ENCODE peak calls at places on chromosomes 2 and 18, in eight cellular contexts. R is HT1080; L is lower lobe of right lung; P is testis; G is GM23248; B is stimulated activated CD4-positive, alpha-beta T cell treated with anti-CD3 and anti-CD28 coated beads, Interleukin-4, amount 100 ng/mL, for 1 hour; C is HCT116; W is HFF-Myc. V is an unnamed sample.

GRCh38 chr2:10326151-10326616 is 23.5 kb downstream of the HPCAL1 start:
- DNase-seq in R (no peak), L (no peak), P (no peak), G (no peak), B (no peak), C (no peak), W (no peak), V (no peak)

GRCh38 chr2:173644146-173644545 is 289.5 kb downstream of the CDCA7 start:
- DNase-seq in R (peak), L (no peak), P (no peak), G (peak), B (no peak), C (no peak), W (no peak), V (no peak)

GRCh38 chr2:56630286-56630685 is 446.5 kb downstream of the CCDC85A start:
- DNase-seq in R (no peak), L (no peak), P (no peak), G (no peak), B (no peak), C (no peak), W (no peak), V (no peak)

GRCh38 chr2:222752731-222753130 is 81.3 kb downstream of the MOGAT1 start:
- DNase-seq in R (no peak), L (no peak), P (no peak), G (no peak), B (no peak), C (no peak), W (no peak), V (no peak)

GRCh38 chr2:188292446-188293239 is 969 bp downstream of the GULP1 start:
- DNase-seq in R (peak), L (peak), P (peak), G (peak), B (no peak), C (peak), W (peak), V (no peak)

GRCh38 chr18:34772887-34773286 is 62.8 kb downstream of the DTNA start:
- DNase-seq in R (peak), L (no peak), P (no peak), G (peak), B (no peak), C (no peak), W (no peak), V (no peak)

GRCh38 chr2:26846881-26847662 is 860 bp upstream of the DPYSL5 start:
- DNase-seq in R (no peak), L (no peak), P (no peak), G (no peak), B (peak), C (no peak), W (no peak), V (no peak)

GRCh38 chr18:72194072-72194471 is 350.1 kb downstream of the CBLN2 start:
- DNase-seq in R (no peak), L (no peak), P (no peak), G (no peak), B (no peak), C (no peak), W (no peak), V (no peak)

GRCh38 chr2:99487906-99488305 is 1.9 kb downstream of the REV1 start:
- DNase-seq in R (no peak), L (no peak), P (no peak), G (peak), B (no peak), C (no peak), W (no peak), V (no peak)

GRCh38 chr18:3305354-3305762 is 43.4 kb downstream of the MYL12B start:
- DNase-seq in R (peak), L (no peak), P (no peak), G (peak), B (peak), C (no peak), W (peak), V (peak)

GRCh38 chr2:26001743-26002341 is 19.5 kb upstream of the KIF3C start:
- DNase-seq in R (peak), L (peak), P (peak), G (peak), B (no peak), C (no peak), W (no peak), V (no peak)

GRCh38 chr2:72527424-72527823 is 298.4 kb downstream of the EXOC6B start:
- DNase-seq in R (no peak), L (no peak), P (no peak), G (no peak), B (no peak), C (no peak), W (no peak), V (no peak)

GRCh38 chr2:187358531-187358930 is 89.5 kb downstream of the CALCRL start:
- DNase-seq in R (no peak), L (no peak), P (peak), G (no peak), B (no peak), C (no peak), W (no peak), V (no peak)

GRCh38 chr2:70685771-70686171 is 82.2 kb downstream of the ADD2 start:
- DNase-seq in R (no peak), L (no peak), P (no peak), G (no peak), B (no peak), C (no peak), W (no peak), V (no peak)

GRCh38 chr2:114714316-114714715 is 271.9 kb downstream of the DPP10 start:
- DNase-seq in R (no peak), L (no peak), P (no peak), G (no peak), B (no peak), C (no peak), W (no peak), V (no peak)

GRCh38 chr2:66021296-66021695 is 413.6 kb upstream of the MEIS1 start:
- DNase-seq in R (no peak), L (no peak), P (no peak), G (no peak), B (no peak), C (no peak), W (no peak), V (no peak)

GRCh38 chr2:103788875-103789715 is 1027.3 kb downstream of the TMEM182 start:
- DNase-seq in R (peak), L (no peak), P (peak), G (peak), B (no peak), C (no peak), W (no peak), V (no peak)

GRCh38 chr2:77179297-77179696 is 342.9 kb downstream of the LRRTM4 start:
- DNase-seq in R (no peak), L (no peak), P (no peak), G (no peak), B (no peak), C (no peak), W (no peak), V (no peak)

GRCh38 chr18:45761512-45762114 is 37.6 kb downstream of the SLC14A1 start:
- DNase-seq in R (no peak), L (no peak), P (no peak), G (no peak), B (no peak), C (no peak), W (no peak), V (no peak)

GRCh38 chr2:61244694-61245093 is 82.7 kb downstream of the C2orf74 start:
- DNase-seq in R (no peak), L (no peak), P (no peak), G (no peak), B (no peak), C (no peak), W (no peak), V (no peak)

V was measured in activated T-cell treated with anti-CD3 and anti-CD28 coated beads for 48 hours.